ENCODE peak calls at places on chromosomes 11 and 22, in eight cellular contexts. R is WERI-Rb-1, J is fibroblast of mammary gland, L is tibial nerve, P is osteoblast, D is prostate gland, K is WTC11, O is NB4. S is an unnamed sample.

GRCh38 chr11:61378713-61379313 is 13.6 kb upstream of the TMEM216 start:
- DNase-seq in P (peak; percentile 89), K (no peak), J (peak; percentile 98), L (peak; percentile 74), O (peak; percentile 95), D (peak; percentile 64), R (no peak), S (no peak)

GRCh38 chr22:28435271-28435825 is 244.3 kb downstream of the TTC28 start:
- DNase-seq in O (no peak), L (no peak), P (no peak), J (no peak), D (peak; percentile 83), R (no peak), K (no peak), S (no peak)

GRCh38 chr11:34315006-34315793 is 42.6 kb downstream of the ABTB2 start:
- DNase-seq in D (no peak), P (no peak), L (no peak), O (no peak), J (no peak), K (no peak), R (no peak), S (no peak)

GRCh38 chr22:29202231-29203192 is 3.2 kb upstream of the EMID1 start:
- DNase-seq in J (peak; percentile 5), P (peak; percentile 93), K (peak; percentile 59), R (peak; percentile 40), D (no peak), L (peak; percentile 21), O (peak; percentile 99), S (no peak)

GRCh38 chr11:122375687-122376399 is 259.8 kb upstream of the BLID start:
- DNase-seq in D (no peak), K (no peak), J (peak; percentile 60), P (no peak), O (no peak), R (no peak), L (no peak), S (no peak)

GRCh38 chr11:69702239-69702668 is 1.6 kb downstream of the FGF19 start:
- DNase-seq in K (peak; percentile 75), R (no peak), P (peak; percentile 66), O (no peak), J (no peak), D (no peak), L (no peak), S (no peak)

GRCh38 chr11:1226981-1227550 is 4.2 kb downstream of the MUC5B start:
- DNase-seq in O (no peak), L (no peak), D (no peak), J (no peak), K (peak; percentile 49), R (peak; percentile 19), P (peak; percentile 98), S (peak; percentile 66)

GRCh38 chr22:40764743-40765441 is 54.3 kb downstream of the SLC25A17 start:
- DNase-seq in D (no peak), P (no peak), J (peak; percentile 57), O (no peak), L (no peak), K (no peak), R (no peak), S (no peak)

GRCh38 chr22:20402960-20403778 is 9.2 kb downstream of the ZNF74 start:
- DNase-seq in L (no peak), O (no peak), R (no peak), D (no peak), K (no peak), J (no peak), P (no peak), S (no peak)

GRCh38 chr11:102991776-102992175 is 36.2 kb upstream of the MMP13 start:
- DNase-seq in R (no peak), J (no peak), P (no peak), L (no peak), O (no peak), D (no peak), K (no peak), S (no peak)

GRCh38 chr11:9906043-9906791 is 242.3 kb downstream of the SWAP70 start:
- DNase-seq in K (no peak), L (no peak), D (peak; percentile 20), J (peak; percentile 90), R (no peak), O (no peak), P (peak; percentile 76), S (no peak)

GRCh38 chr11:120482149-120482548 is 29.4 kb upstream of the GRIK4 start:
- DNase-seq in P (no peak), O (no peak), L (no peak), R (no peak), J (peak; percentile 26), K (no peak), D (no peak), S (no peak)

GRCh38 chr22:32208681-32209080 is 3.8 kb upstream of the RFPL2 start:
- DNase-seq in O (no peak), J (no peak), L (no peak), R (no peak), K (no peak), D (no peak), P (peak; percentile 31), S (no peak)

GRCh38 chr11:60504219-60504618 is 11.0 kb upstream of the MS4A13 start:
- DNase-seq in P (no peak), J (no peak), K (no peak), R (no peak), D (no peak), L (no peak), O (peak; percentile 4), S (no peak)

GRCh38 chr22:39917776-39918493 is 17.1 kb downstream of the GRAP2 start:
- DNase-seq in O (no peak), D (no peak), R (no peak), J (peak; percentile 12), K (no peak), P (no peak), L (peak; percentile 53), S (no peak)

GRCh38 chr22:48106715-48107259 is 1344.3 kb downstream of the TBC1D22A start:
- DNase-seq in R (no peak), J (no peak), D (no peak), P (no peak), O (no peak), K (no peak), L (no peak), S (no peak)

GRCh38 chr11:8209208-8209807 is 40.5 kb upstream of the RIC3 start:
- DNase-seq in P (peak; percentile 54), R (no peak), D (no peak), O (peak; percentile 35), L (peak; percentile 49), K (peak; percentile 82), J (no peak), S (no peak)

GRCh38 chr22:33853200-33854097 is 66.8 kb downstream of the LARGE1 start:
- DNase-seq in D (peak; percentile 89), O (peak; percentile 90), L (peak; percentile 33), K (peak; percentile 30), J (peak; percentile 69), R (no peak), P (peak; percentile 95), S (peak; percentile 51)

DNA sequence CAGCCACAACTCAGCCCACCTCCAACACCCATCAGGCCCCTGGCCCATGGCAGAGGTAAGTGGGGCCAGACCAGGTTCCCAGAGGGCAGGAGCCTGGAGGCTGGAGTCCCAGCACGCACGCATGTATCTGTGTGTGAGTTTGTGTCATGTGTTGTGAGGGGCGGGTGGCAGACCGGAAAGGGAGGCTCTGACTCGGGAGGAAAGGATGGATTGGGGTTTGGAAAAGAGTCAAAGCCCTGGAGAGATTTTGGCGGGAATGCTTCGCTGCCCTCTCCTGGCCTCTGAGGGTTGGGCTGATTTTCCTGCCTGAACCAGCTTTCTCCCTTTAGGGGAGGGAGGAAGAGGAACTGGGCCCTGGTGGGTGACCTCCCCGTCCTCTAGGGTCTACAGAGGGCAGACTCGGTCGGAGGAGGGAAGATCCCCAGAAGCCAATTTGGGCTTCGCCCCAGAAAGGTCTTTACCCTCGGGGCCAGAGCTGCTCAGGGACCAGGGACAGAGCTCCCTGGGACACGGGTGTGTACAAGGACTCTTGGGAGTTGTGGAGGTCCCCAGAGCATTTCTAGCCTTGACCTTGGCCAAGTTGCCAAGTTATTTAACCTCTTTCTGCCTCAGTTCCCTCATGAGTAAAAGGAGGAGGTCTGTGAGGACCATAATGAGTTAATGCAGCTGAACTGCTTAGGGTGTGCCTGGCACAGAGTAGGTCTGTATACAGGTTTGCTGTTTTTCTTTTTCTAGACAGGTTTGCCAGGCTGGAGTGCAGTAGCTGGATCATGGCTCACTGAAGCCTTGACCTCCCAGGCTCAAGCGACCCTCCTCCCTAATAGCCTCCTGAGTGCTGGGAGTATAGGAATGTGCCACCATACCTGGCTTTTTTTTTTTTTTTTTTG is 6.9 kb downstream of the C11orf68 start:
- DNase-seq in O (peak; percentile 77), L (peak; percentile 44), D (no peak), K (peak; percentile 69), P (peak; percentile 96), J (peak; percentile 91), R (peak; percentile 78), S (no peak)
- TF ChIP-seq CTCF in O (peak; percentile 59), L (peak; percentile 5), D (no peak), K (no peak), P (peak; percentile 45), J (peak; percentile 38), R (peak; percentile 82), S (no peak)

GRCh38 chr11:128802358-128802981 is 64.6 kb downstream of the KCNJ1 start:
- DNase-seq in O (no peak), D (no peak), L (no peak), R (peak; percentile 35), P (peak; percentile 91), J (no peak), K (peak; percentile 56), S (peak; percentile 59)
- TF ChIP-seq CTCF in O (no peak), D (no peak), L (peak; percentile 7), R (peak; percentile 57), P (peak; percentile 68), J (peak; percentile 43), K (peak; percentile 38), S (peak; percentile 74)

DNA sequence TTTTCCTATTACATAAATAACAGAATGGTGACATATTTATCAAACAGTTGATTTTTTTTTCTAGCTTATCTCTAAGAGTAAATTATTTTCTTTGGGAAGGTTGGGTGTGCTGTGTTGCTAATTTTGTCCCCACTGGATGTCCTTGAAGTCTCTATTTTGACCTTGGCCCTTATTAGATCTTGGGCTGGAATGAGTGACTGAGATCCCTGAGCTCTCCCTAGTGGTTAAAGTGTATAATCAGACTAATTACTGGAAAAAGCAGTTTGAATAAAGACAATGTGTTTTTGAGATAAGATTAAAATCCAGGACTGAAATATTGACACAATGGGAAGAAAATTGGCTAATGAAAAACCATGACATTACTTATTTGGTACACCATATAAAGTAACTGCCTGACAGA is 56.1 kb downstream of the AASDHPPT start:
- DNase-seq in O (no peak), J (peak; percentile 10), L (no peak), R (no peak), D (no peak), P (no peak), K (no peak), S (no peak)
- TF ChIP-seq CTCF in O (peak; percentile 28), J (peak; percentile 39), L (no peak), R (no peak), D (no peak), P (peak; percentile 18), K (no peak), S (no peak)

DNA sequence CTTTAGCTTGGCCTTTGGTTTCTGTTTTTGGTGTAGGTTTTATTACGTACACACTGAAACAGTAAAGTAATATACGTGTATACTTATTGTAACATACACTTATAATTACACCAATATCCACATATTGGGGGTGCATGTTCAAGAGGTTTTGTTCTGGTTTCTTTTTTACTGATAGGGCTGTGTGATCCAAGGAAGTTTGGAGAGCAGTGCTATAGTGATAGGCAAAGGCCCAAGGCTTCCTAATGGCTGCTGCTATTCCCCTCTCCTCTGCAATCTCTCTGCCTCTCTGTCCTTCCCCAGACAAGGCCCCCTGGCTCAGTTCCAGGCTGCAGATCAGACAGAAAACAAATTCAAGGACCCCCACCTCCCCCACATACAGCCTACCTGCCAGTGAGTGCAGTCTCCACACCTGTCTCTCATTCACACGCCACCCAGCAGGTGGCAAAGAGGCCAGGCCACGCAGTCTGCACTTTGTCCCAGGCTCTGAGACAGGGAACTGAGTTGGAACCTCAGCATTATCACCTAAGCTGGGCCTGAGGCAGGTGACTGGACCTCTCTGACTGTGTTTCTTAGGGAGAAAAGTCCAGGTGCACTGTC is 15.1 kb downstream of the TMEM184B start:
- DNase-seq in P (peak; percentile 86), L (no peak), K (no peak), O (no peak), R (no peak), D (no peak), J (no peak), S (no peak)
- TF ChIP-seq CTCF in P (no peak), L (no peak), K (no peak), O (no peak), R (no peak), D (no peak), J (no peak), S (no peak)

S was measured in glutamatergic neuron.